ENCODE peak calls at places on chromosomes 16 and 17, in ten cellular contexts. O is uterus, R is upper lobe of right lung, D is iPS DF 6.9, B is SK-N-SH, I is left ventricle myocardium inferior, E is neural progenitor cell, U is thoracic aorta, T is heart right ventricle, S is adipocyte. V is an unnamed sample. For H3K36me3, the result is how much of the 10 kb centered on the place peaks cover.

GRCh38 chr17:82258555-82258954 is 14.9 kb downstream of the CSNK1D start:
- DNase-seq in O (no peak), R (no peak), D (no peak), B (no peak), I (no peak), E (no peak), U (no peak), T (no peak), S (no peak), V (no peak)

GRCh38 chr16:82874251-82874650 is 247.5 kb downstream of the CDH13 start:
- DNase-seq in O (no peak), R (no peak), D (no peak), B (no peak), I (no peak), E (no peak), U (no peak), T (no peak), S (no peak), V (no peak)

GRCh38 chr16:84459941-84460405 is 44.5 kb downstream of the MEAK7 start:
- DNase-seq in O (peak), R (peak), D (no peak), B (no peak), I (no peak), E (no peak), U (no peak), T (no peak), S (no peak), V (no peak)

GRCh38 chr16:89962754-89963498 is 14.4 kb downstream of the DEF8 start:
- DNase-seq in O (no peak), R (no peak), D (no peak), B (no peak), I (no peak), E (no peak), U (no peak), T (no peak), S (no peak), V (no peak)

GRCh38 chr16:78058165-78058564 is 35.8 kb downstream of the CLEC3A start:
- DNase-seq in O (no peak), R (no peak), D (no peak), B (no peak), I (no peak), E (no peak), U (no peak), T (no peak), S (no peak), V (no peak)

GRCh38 chr16:77823067-77823466 is 34.7 kb downstream of the VAT1L start:
- DNase-seq in O (no peak), R (no peak), D (no peak), B (no peak), I (no peak), E (no peak), U (no peak), T (no peak), S (no peak), V (no peak)

GRCh38 chr17:17036520-17036998 is 5.7 kb upstream of the MPRIP start:
- DNase-seq in O (no peak), R (peak), D (no peak), B (no peak), I (no peak), E (no peak), U (peak), T (no peak), S (no peak), V (no peak)

GRCh38 chr17:30236807-30237206 is 1.3 kb upstream of the SLC6A4 start:
- DNase-seq in O (peak), R (peak), D (no peak), B (peak), I (peak), E (peak), U (peak), T (peak), S (peak), V (peak)

GRCh38 chr16:85557976-85558589 is 55.0 kb upstream of the GSE1 start:
- DNase-seq in O (no peak), R (no peak), D (no peak), B (no peak), I (no peak), E (no peak), U (no peak), T (no peak), S (no peak), V (peak)

GRCh38 chr16:77402118-77402517 is 32.7 kb downstream of the ADAMTS18 start:
- DNase-seq in O (no peak), R (no peak), D (no peak), B (no peak), I (no peak), E (no peak), U (no peak), T (no peak), S (no peak), V (no peak)

GRCh38 chr17:68614718-68615117 is 13.6 kb upstream of the FAM20A start:
- DNase-seq in O (no peak), R (no peak), D (no peak), B (no peak), I (no peak), E (no peak), U (no peak), T (no peak), S (no peak), V (no peak)

GRCh38 chr16:48353565-48354163 is 31.5 kb downstream of the SIAH1 start:
- DNase-seq in O (peak), R (no peak), D (peak), B (peak), I (no peak), E (peak), U (no peak), T (peak), S (peak), V (peak)

GRCh38 chr17:13362341-13363122 is 239.2 kb downstream of the HS3ST3A1 start:
- DNase-seq in O (no peak), R (no peak), D (no peak), B (no peak), I (no peak), E (peak), U (no peak), T (no peak), S (peak), V (peak)

GRCh38 chr17:15479697-15480096 is 12.3 kb upstream of the CDRT4 start:
- DNase-seq in O (no peak), R (no peak), D (no peak), B (no peak), I (no peak), E (no peak), U (no peak), T (no peak), S (no peak), V (peak)

GRCh38 chr17:15273141-15273793 is 8.1 kb upstream of the PMP22 start:
- DNase-seq in O (no peak), R (no peak), D (no peak), B (no peak), I (no peak), E (no peak), U (no peak), T (no peak), S (peak), V (no peak)

GRCh38 chr17:80724723-80725388 is 180.2 kb downstream of the RPTOR start:
- DNase-seq in O (no peak), R (no peak), D (no peak), B (peak), I (no peak), E (no peak), U (no peak), T (no peak), S (peak), V (peak)

GRCh38 chr17:64355536-64356303 is 34.9 kb downstream of the PECAM1 start:
- DNase-seq in O (no peak), R (peak), D (no peak), B (no peak), I (no peak), E (no peak), U (no peak), T (no peak), S (no peak), V (no peak)

GRCh38 chr17:79022507-79022991 is 1.4 kb upstream of the C1QTNF1 start:
- DNase-seq in O (peak), R (peak), D (no peak), B (no peak), I (peak), E (no peak), U (peak), T (peak), S (no peak), V (no peak)

GRCh38 chr16:79601978-79602609 is 1.6 kb upstream of the MAF start:
- DNase-seq in O (peak), R (peak), D (no peak), B (peak), I (peak), E (peak), U (peak), T (peak), S (peak), V (peak)

GRCh38 chr17:14197582-14197981 is 39.1 kb downstream of the CDRT15 start:
- DNase-seq in O (no peak), R (no peak), D (no peak), B (no peak), I (no peak), E (no peak), U (no peak), T (no peak), S (no peak), V (no peak)

GRCh38 chr16:59632266-59632855 is 898.2 kb upstream of the GOT2 start:
- DNase-seq in O (no peak), R (no peak), D (no peak), B (no peak), I (no peak), E (no peak), U (no peak), T (no peak), S (peak), V (no peak)

GRCh38 chr17:51914613-51915012 is 243.9 kb downstream of the CA10 start:
- DNase-seq in O (no peak), R (no peak), D (no peak), B (no peak), I (no peak), E (no peak), U (no peak), T (no peak), S (no peak), V (no peak)

GRCh38 chr16:17431012-17431411 is 39.7 kb downstream of the XYLT1 start:
- DNase-seq in O (no peak), R (no peak), D (no peak), B (no peak), I (no peak), E (no peak), U (no peak), T (no peak), S (no peak), V (no peak)

GRCh38 chr16:56950881-56951771 is 10.6 kb upstream of the CETP start:
- DNase-seq in O (no peak), R (peak), D (no peak), B (peak), I (peak), E (peak), U (no peak), T (peak), S (peak), V (no peak)

GRCh38 chr17:80452173-80452915 is 24.1 kb downstream of the NPTX1 start:
- DNase-seq in O (no peak), R (no peak), D (no peak), B (no peak), I (no peak), E (no peak), U (no peak), T (no peak), S (no peak), V (no peak)

GRCh38 chr16:27671410-27671809 is 121.5 kb downstream of the KATNIP start:
- DNase-seq in O (no peak), R (no peak), D (no peak), B (no peak), I (no peak), E (no peak), U (no peak), T (no peak), S (no peak), V (peak)

GRCh38 chr17:29007456-29008455 is 1.9 kb upstream of the SEZ6 start:
- DNase-seq in O (no peak), R (no peak), D (no peak), B (no peak), I (no peak), E (no peak), U (no peak), T (no peak), S (peak), V (peak)

GRCh38 chr16:67883872-67884261 is 818 bp upstream of the NRN1L start:
- DNase-seq in O (peak), R (peak), D (peak), B (peak), I (peak), E (peak), U (no peak), T (peak), S (peak), V (no peak)

GRCh38 chr16:83578146-83578545 is 229.6 kb upstream of the HSBP1 start:
- DNase-seq in O (no peak), R (no peak), D (no peak), B (no peak), I (no peak), E (no peak), U (no peak), T (no peak), S (no peak), V (no peak)

GRCh38 chr16:4611337-4612023 is 3.2 kb downstream of the UBALD1 start:
- DNase-seq in O (no peak), R (no peak), D (no peak), B (peak), I (no peak), E (no peak), U (no peak), T (no peak), S (peak), V (no peak)

GRCh38 chr16:89009343-89010209 is 32.6 kb upstream of the CBFA2T3 start:
- DNase-seq in O (no peak), R (peak), D (no peak), B (no peak), I (no peak), E (peak), U (no peak), T (no peak), S (peak), V (no peak)

GRCh38 chr16:2148714-2149629 is 547 bp downstream of the RAB26 start:
- DNase-seq in O (no peak), R (peak), D (no peak), B (peak), I (no peak), E (peak), U (no peak), T (no peak), S (peak), V (peak)

DNA sequence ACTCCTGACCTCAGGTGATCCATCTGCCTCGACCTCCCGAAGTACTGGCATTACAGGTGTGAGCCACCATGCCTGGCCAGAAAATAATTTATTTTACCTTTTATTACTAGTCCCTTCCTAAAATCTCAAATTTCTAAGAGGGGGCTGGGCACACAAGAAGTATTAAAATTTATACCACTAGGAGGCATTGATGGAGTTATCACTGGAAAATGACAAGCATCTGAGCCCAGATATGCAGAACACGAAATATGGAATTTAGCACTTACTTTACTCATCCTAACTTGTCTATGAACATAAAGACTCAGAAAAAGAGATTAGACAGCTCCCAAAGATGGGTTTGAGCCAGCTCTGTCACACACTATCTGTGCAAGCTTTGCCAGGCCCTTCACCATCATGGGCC is 46.4 kb downstream of the STAT5A start:
- DNase-seq in O (no peak), R (no peak), D (no peak), B (no peak), I (no peak), E (no peak), U (no peak), T (no peak), S (no peak), V (no peak)
- H3K36me3 ChIP-seq in O (under half), R (half or more), D (under half), B (under half), I (half or more), E (under half), U (half or more), T (under half), S (half or more), V (under half)

GRCh38 chr16:69033550-69033949 is 71.9 kb upstream of the HAS3 start:
- DNase-seq in O (no peak), R (no peak), D (no peak), B (no peak), I (no peak), E (no peak), U (no peak), T (no peak), S (no peak), V (no peak)

GRCh38 chr16:69035375-69035774 is 70.1 kb upstream of the HAS3 start:
- DNase-seq in O (no peak), R (no peak), D (no peak), B (no peak), I (no peak), E (no peak), U (no peak), T (no peak), S (no peak), V (no peak)

GRCh38 chr16:69036399-69037091 is 68.9 kb upstream of the HAS3 start:
- DNase-seq in O (no peak), R (no peak), D (no peak), B (no peak), I (no peak), E (no peak), U (no peak), T (no peak), S (no peak), V (peak)

GRCh38 chr16:69029121-69029520 is 76.3 kb upstream of the HAS3 start:
- DNase-seq in O (no peak), R (no peak), D (no peak), B (no peak), I (no peak), E (no peak), U (no peak), T (no peak), S (no peak), V (no peak)

GRCh38 chr16:69031877-69032301 is 73.6 kb upstream of the HAS3 start:
- DNase-seq in O (no peak), R (no peak), D (no peak), B (no peak), I (no peak), E (no peak), U (no peak), T (no peak), S (no peak), V (peak)
- H3K36me3 ChIP-seq in O (under half), R (under half), D (under half), B (under half), I (under half), E (under half), U (under half), T (under half), S (under half), V (under half)

GRCh38 chr17:8255499-8255898 is 6.4 kb downstream of the PFAS start:
- DNase-seq in O (no peak), R (no peak), D (no peak), B (no peak), I (no peak), E (no peak), U (no peak), T (no peak), S (no peak), V (no peak)
- H3K36me3 ChIP-seq in O (under half), R (under half), D (under half), B (under half), I (half or more), E (under half), U (under half), T (under half), S (half or more), V (under half)

DNA sequence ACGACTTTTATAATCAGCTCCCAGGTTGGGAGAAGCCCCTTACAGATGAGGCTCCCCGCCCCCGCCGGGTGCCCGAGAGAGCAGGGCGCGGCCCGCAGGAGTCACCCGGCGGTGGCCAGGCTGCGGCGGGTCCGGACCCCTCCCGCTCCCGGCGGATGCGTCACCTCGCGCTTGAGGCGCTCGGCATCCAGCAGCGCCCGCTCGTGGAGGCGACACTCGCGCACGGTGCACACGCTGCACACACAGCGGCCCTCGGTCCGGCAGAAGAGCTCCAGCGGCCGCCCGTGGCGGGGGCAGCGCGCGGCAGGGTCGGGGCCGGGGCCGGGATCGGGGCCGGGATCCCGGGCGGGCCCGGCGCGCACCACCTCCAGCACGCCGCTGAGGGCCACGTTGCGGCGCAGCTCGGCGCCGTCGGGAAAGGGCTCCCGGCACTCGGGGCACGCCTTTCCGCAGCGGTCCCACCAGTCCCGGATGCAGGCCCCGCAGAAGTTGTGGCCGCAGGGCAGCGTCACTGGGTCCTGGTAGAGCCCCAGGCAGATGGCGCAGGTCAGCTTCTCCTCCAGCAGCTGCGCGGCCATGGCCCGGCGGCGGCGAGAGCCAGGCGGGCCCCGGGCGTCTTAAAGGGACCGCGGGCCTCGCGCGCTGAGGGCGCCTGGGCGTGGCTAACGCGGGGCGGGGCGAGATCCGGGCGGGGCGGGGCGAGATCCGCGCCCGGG is at the start of gene TRIM65:
- DNase-seq in O (peak), R (peak), D (no peak), B (peak), I (peak), E (peak), U (peak), T (peak), S (peak), V (peak)
- H3K36me3 ChIP-seq in O (under half), R (under half), D (under half), B (under half), I (under half), E (under half), U (under half), T (under half), S (under half), V (under half)

GRCh38 chr16:11234884-11235702 is 20.9 kb downstream of the SOCS1 start:
- DNase-seq in O (no peak), R (no peak), D (no peak), B (no peak), I (no peak), E (no peak), U (no peak), T (no peak), S (no peak), V (no peak)

GRCh38 chr16:11235703-11235991 is 20.4 kb downstream of the SOCS1 start:
- DNase-seq in O (no peak), R (no peak), D (no peak), B (no peak), I (no peak), E (no peak), U (no peak), T (no peak), S (no peak), V (no peak)

GRCh38 chr16:11238272-11239202 is 17.5 kb downstream of the SOCS1 start:
- DNase-seq in O (no peak), R (no peak), D (no peak), B (no peak), I (no peak), E (no peak), U (no peak), T (no peak), S (no peak), V (no peak)

GRCh38 chr16:11236441-11236840 is 19.6 kb downstream of the SOCS1 start:
- DNase-seq in O (no peak), R (no peak), D (no peak), B (no peak), I (no peak), E (no peak), U (no peak), T (no peak), S (no peak), V (no peak)

DNA sequence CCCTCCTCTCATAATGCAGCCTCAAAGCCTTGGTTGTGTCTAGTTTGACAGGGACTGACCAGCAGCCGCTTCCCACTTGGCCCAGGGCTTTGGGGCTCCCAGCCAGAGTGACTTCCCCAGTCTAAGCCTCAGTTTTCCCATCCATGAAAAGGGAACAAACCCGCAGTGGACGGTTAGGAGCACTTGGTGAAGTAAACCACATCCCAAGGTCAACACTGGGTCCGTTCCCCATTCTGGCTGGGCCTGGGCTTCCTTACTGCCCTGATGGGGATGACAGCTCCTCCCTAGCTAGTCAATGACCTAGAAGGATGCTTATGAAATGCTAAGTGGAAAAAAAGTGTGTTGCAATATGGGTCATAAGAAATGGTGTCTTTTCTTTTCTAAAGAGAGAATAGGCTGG is 19.1 kb downstream of the SOCS1 start:
- DNase-seq in O (no peak), R (peak), D (no peak), B (no peak), I (no peak), E (no peak), U (no peak), T (no peak), S (peak), V (no peak)
- H3K36me3 ChIP-seq in O (under half), R (under half), D (under half), B (under half), I (under half), E (under half), U (under half), T (under half), S (under half), V (under half)